ENCODE peak calls at places on chromosomes 6 and 20, in five cellular contexts. One of them, this sample, is unnamed.

GRCh38 chr6:115891111-115891669 is 169.5 kb downstream of the FRK start:
- DNase-seq in stomach: no peak
- DNase-seq in dorsolateral prefrontal cortex: no peak
- DNase-seq in brain microvascular endothelial cell: peak; percentile 83
- DNase-seq in IMR-90: peak; percentile 30
- DNase-seq in this sample: no peak

GRCh38 chr6:159012201-159012600 is 12.2 kb upstream of the RSPH3 start:
- DNase-seq in stomach: no peak
- DNase-seq in dorsolateral prefrontal cortex: no peak
- DNase-seq in brain microvascular endothelial cell: peak; percentile 10
- DNase-seq in IMR-90: peak; percentile 45
- DNase-seq in this sample: no peak

GRCh38 chr6:42045538-42046460 is 4.5 kb upstream of the TAF8 start:
- DNase-seq in stomach: peak; percentile 98
- DNase-seq in dorsolateral prefrontal cortex: peak; percentile 65
- DNase-seq in brain microvascular endothelial cell: peak; percentile 89
- DNase-seq in IMR-90: peak; percentile 73
- DNase-seq in this sample: peak; percentile 88

GRCh38 chr20:50913976-50914375 is 17.3 kb downstream of the ADNP start:
- DNase-seq in stomach: no peak
- DNase-seq in dorsolateral prefrontal cortex: no peak
- DNase-seq in brain microvascular endothelial cell: peak; percentile 78
- DNase-seq in IMR-90: peak; percentile 88
- DNase-seq in this sample: no peak

GRCh38 chr6:142374965-142375733 is 73.3 kb downstream of the ADGRG6 start:
- DNase-seq in stomach: no peak
- DNase-seq in dorsolateral prefrontal cortex: no peak
- DNase-seq in brain microvascular endothelial cell: peak; percentile 83
- DNase-seq in IMR-90: peak; percentile 83
- DNase-seq in this sample: no peak

GRCh38 chr6:7924867-7925266 is 14.3 kb upstream of the TXNDC5 start:
- DNase-seq in stomach: no peak
- DNase-seq in dorsolateral prefrontal cortex: no peak
- DNase-seq in brain microvascular endothelial cell: no peak
- DNase-seq in IMR-90: no peak
- DNase-seq in this sample: no peak

GRCh38 chr6:126535585-126535984 is 195.7 kb downstream of the CENPW start:
- DNase-seq in stomach: no peak
- DNase-seq in dorsolateral prefrontal cortex: no peak
- DNase-seq in brain microvascular endothelial cell: peak; percentile 25
- DNase-seq in IMR-90: no peak
- DNase-seq in this sample: no peak

GRCh38 chr6:42393339-42393738 is 58.4 kb downstream of the TRERF1 start:
- DNase-seq in stomach: peak; percentile 23
- DNase-seq in dorsolateral prefrontal cortex: no peak
- DNase-seq in brain microvascular endothelial cell: no peak
- DNase-seq in IMR-90: no peak
- DNase-seq in this sample: no peak

GRCh38 chr6:73586416-73586974 is 65.7 kb upstream of the EEF1A1 start:
- DNase-seq in stomach: no peak
- DNase-seq in dorsolateral prefrontal cortex: no peak
- DNase-seq in brain microvascular endothelial cell: no peak
- DNase-seq in IMR-90: peak; percentile 41
- DNase-seq in this sample: no peak

GRCh38 chr6:140174509-140174908 is 800.1 kb upstream of the CITED2 start:
- DNase-seq in stomach: no peak
- DNase-seq in dorsolateral prefrontal cortex: no peak
- DNase-seq in brain microvascular endothelial cell: peak; percentile 83
- DNase-seq in IMR-90: peak; percentile 98
- DNase-seq in this sample: no peak

GRCh38 chr6:75246386-75246785 is 2.8 kb upstream of the COX7A2 start:
- DNase-seq in stomach: no peak
- DNase-seq in dorsolateral prefrontal cortex: no peak
- DNase-seq in brain microvascular endothelial cell: no peak
- DNase-seq in IMR-90: no peak
- DNase-seq in this sample: no peak

GRCh38 chr20:45308078-45308778 is at the start of gene MATN4:
- DNase-seq in stomach: peak; percentile 77
- DNase-seq in dorsolateral prefrontal cortex: no peak
- DNase-seq in brain microvascular endothelial cell: no peak
- DNase-seq in IMR-90: no peak
- DNase-seq in this sample: no peak

GRCh38 chr6:1917628-1918371 is 308.1 kb downstream of the FOXC1 start:
- DNase-seq in stomach: no peak
- DNase-seq in dorsolateral prefrontal cortex: peak; percentile 79
- DNase-seq in brain microvascular endothelial cell: peak; percentile 78
- DNase-seq in IMR-90: peak; percentile 91
- DNase-seq in this sample: no peak

GRCh38 chr6:133697666-133698065 is 191.2 kb upstream of the TCF21 start:
- DNase-seq in stomach: no peak
- DNase-seq in dorsolateral prefrontal cortex: no peak
- DNase-seq in brain microvascular endothelial cell: peak; percentile 9
- DNase-seq in IMR-90: peak; percentile 16
- DNase-seq in this sample: no peak

GRCh38 chr6:52130440-52130839 is 43.0 kb upstream of the PKHD1 start:
- DNase-seq in stomach: no peak
- DNase-seq in dorsolateral prefrontal cortex: no peak
- DNase-seq in brain microvascular endothelial cell: no peak
- DNase-seq in IMR-90: no peak
- DNase-seq in this sample: no peak

GRCh38 chr6:69265090-69265489 is 531.7 kb downstream of the LMBRD1 start:
- DNase-seq in stomach: no peak
- DNase-seq in dorsolateral prefrontal cortex: no peak
- DNase-seq in brain microvascular endothelial cell: no peak
- DNase-seq in IMR-90: no peak
- DNase-seq in this sample: no peak

GRCh38 chr6:24105146-24105545 is 20.9 kb upstream of the NRSN1 start:
- DNase-seq in stomach: no peak
- DNase-seq in dorsolateral prefrontal cortex: no peak
- DNase-seq in brain microvascular endothelial cell: no peak
- DNase-seq in IMR-90: no peak
- DNase-seq in this sample: no peak

GRCh38 chr20:32968833-32969241 is 35.4 kb downstream of the SUN5 start:
- DNase-seq in stomach: no peak
- DNase-seq in dorsolateral prefrontal cortex: no peak
- DNase-seq in brain microvascular endothelial cell: no peak
- DNase-seq in IMR-90: no peak
- DNase-seq in this sample: peak; percentile 20

GRCh38 chr6:149942461-149942829 is 631 bp downstream of the ULBP2 start:
- DNase-seq in stomach: no peak
- DNase-seq in dorsolateral prefrontal cortex: no peak
- DNase-seq in brain microvascular endothelial cell: no peak
- DNase-seq in IMR-90: no peak
- DNase-seq in this sample: no peak

GRCh38 chr6:46234156-46234556 is 63.4 kb upstream of the ENPP5 start:
- DNase-seq in stomach: no peak
- DNase-seq in dorsolateral prefrontal cortex: no peak
- DNase-seq in brain microvascular endothelial cell: no peak
- DNase-seq in IMR-90: no peak
- DNase-seq in this sample: no peak

GRCh38 chr20:13147971-13148370 is 73.1 kb upstream of the ISM1 start:
- DNase-seq in stomach: no peak
- DNase-seq in dorsolateral prefrontal cortex: no peak
- DNase-seq in brain microvascular endothelial cell: no peak
- DNase-seq in IMR-90: no peak
- DNase-seq in this sample: no peak

GRCh38 chr20:46820682-46821081 is 74.0 kb upstream of the EYA2 start:
- DNase-seq in stomach: peak; percentile 30
- DNase-seq in dorsolateral prefrontal cortex: no peak
- DNase-seq in brain microvascular endothelial cell: no peak
- DNase-seq in IMR-90: no peak
- DNase-seq in this sample: no peak

GRCh38 chr6:116352515-116353471 is 18.0 kb upstream of the DSE start:
- DNase-seq in stomach: no peak
- DNase-seq in dorsolateral prefrontal cortex: no peak
- DNase-seq in brain microvascular endothelial cell: no peak
- DNase-seq in IMR-90: peak; percentile 63
- DNase-seq in this sample: no peak

GRCh38 chr6:75849329-75850025 is 100.4 kb downstream of the MYO6 start:
- DNase-seq in stomach: peak; percentile 46
- DNase-seq in dorsolateral prefrontal cortex: no peak
- DNase-seq in brain microvascular endothelial cell: no peak
- DNase-seq in IMR-90: peak; percentile 19
- DNase-seq in this sample: no peak

DNA sequence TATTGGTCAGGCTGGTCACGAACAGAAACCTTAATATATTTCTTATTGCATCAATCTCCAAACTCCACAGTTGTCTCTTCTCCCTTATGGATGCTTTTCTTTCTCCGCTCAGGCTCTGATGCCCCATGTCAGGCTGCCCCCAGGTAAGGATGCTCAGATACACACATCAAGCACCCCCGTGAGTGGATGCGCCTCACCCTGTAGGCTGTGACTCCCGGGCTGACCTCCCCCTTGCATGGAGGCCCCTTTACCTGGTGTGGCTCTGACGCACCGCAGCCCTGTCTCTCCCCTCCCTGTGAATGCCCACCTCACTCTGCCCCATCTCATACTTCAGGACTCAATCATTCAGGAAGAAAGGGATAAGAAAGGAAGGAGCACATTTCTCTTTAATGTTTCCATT is 19.1 kb upstream of the RANBP9 start:
- DNase-seq in stomach: no peak
- DNase-seq in dorsolateral prefrontal cortex: no peak
- DNase-seq in brain microvascular endothelial cell: no peak
- DNase-seq in IMR-90: no peak
- DNase-seq in this sample: no peak
- H3K27ac ChIP-seq in stomach: no peak overlapping the region
- H3K27ac ChIP-seq in dorsolateral prefrontal cortex: no peak overlapping the region
- H3K27ac ChIP-seq in brain microvascular endothelial cell: no peak overlapping the region
- H3K27ac ChIP-seq in IMR-90: no peak overlapping the region
- H3K27ac ChIP-seq in this sample: no peak overlapping the region

GRCh38 chr20:37662261-37662660 is 31.6 kb upstream of the CTNNBL1 start:
- DNase-seq in stomach: no peak
- DNase-seq in dorsolateral prefrontal cortex: no peak
- DNase-seq in brain microvascular endothelial cell: no peak
- DNase-seq in IMR-90: no peak
- DNase-seq in this sample: no peak
- H3K4me3 ChIP-seq in stomach: no peak overlapping the region
- H3K4me3 ChIP-seq in dorsolateral prefrontal cortex: no peak overlapping the region
- H3K4me3 ChIP-seq in brain microvascular endothelial cell: no peak overlapping the region
- H3K4me3 ChIP-seq in IMR-90: no peak overlapping the region
- H3K4me3 ChIP-seq in this sample: no peak overlapping the region

GRCh38 chr6:37170273-37171140 is 555 bp downstream of the PIM1 start:
- DNase-seq in stomach: peak; percentile 50
- DNase-seq in dorsolateral prefrontal cortex: peak; percentile 63
- DNase-seq in brain microvascular endothelial cell: peak; percentile 35
- DNase-seq in IMR-90: peak; percentile 28
- DNase-seq in this sample: peak; percentile 71
- TF ChIP-seq CTCF in stomach: no peak
- TF ChIP-seq CTCF in dorsolateral prefrontal cortex: no peak
- TF ChIP-seq CTCF in brain microvascular endothelial cell: peak; percentile 41
- TF ChIP-seq CTCF in IMR-90: peak; percentile 25
- TF ChIP-seq CTCF in this sample: no peak

GRCh38 chr20:31560900-31561598 is 44.0 kb upstream of the ID1 start:
- DNase-seq in stomach: peak; percentile 47
- DNase-seq in dorsolateral prefrontal cortex: no peak
- DNase-seq in brain microvascular endothelial cell: peak; percentile 95
- DNase-seq in IMR-90: peak; percentile 98
- DNase-seq in this sample: no peak
- H3K27ac ChIP-seq in stomach: peak overlapping the region; percentile 42
- H3K27ac ChIP-seq in dorsolateral prefrontal cortex: peak overlapping the region; percentile 54
- H3K27ac ChIP-seq in brain microvascular endothelial cell: peak overlapping the region; percentile 85
- H3K27ac ChIP-seq in IMR-90: peak overlapping the region; percentile 75
- H3K27ac ChIP-seq in this sample: no peak overlapping the region

GRCh38 chr20:10250902-10251301 is 32.3 kb downstream of the SNAP25 start:
- DNase-seq in stomach: no peak
- DNase-seq in dorsolateral prefrontal cortex: no peak
- DNase-seq in brain microvascular endothelial cell: no peak
- DNase-seq in IMR-90: no peak
- DNase-seq in this sample: no peak
- H3K4me3 ChIP-seq in stomach: no peak overlapping the region
- H3K4me3 ChIP-seq in dorsolateral prefrontal cortex: no peak overlapping the region
- H3K4me3 ChIP-seq in brain microvascular endothelial cell: no peak overlapping the region
- H3K4me3 ChIP-seq in IMR-90: no peak overlapping the region
- H3K4me3 ChIP-seq in this sample: no peak overlapping the region

This sample was measured in right lobe of liver.